ENCODE peak calls at places on chromosomes 11 and 22, in ten cellular contexts. R, Q, Z, M, D, S, F, U, V and P are unnamed samples.

GRCh38 chr11:31822604-31823371 is 11.7 kb upstream of the PAX6 start:
- DNase-seq in R (no peak), Q (no peak), Z (peak), M (no peak), D (no peak), S (no peak), F (no peak), U (no peak), V (no peak), P (no peak)

GRCh38 chr11:94424011-94424410 is 22.8 kb upstream of the GPR83 start:
- DNase-seq in R (no peak), Q (no peak), Z (no peak), M (no peak), D (no peak), S (no peak), F (no peak), U (no peak), V (no peak), P (no peak)

GRCh38 chr11:64094463-64095223 is 58.9 kb downstream of the FLRT1 start:
- DNase-seq in R (no peak), Q (no peak), Z (no peak), M (peak), D (no peak), S (no peak), F (no peak), U (no peak), V (peak), P (peak)

GRCh38 chr11:26079966-26080365 is 252.0 kb upstream of the ANO3 start:
- DNase-seq in R (no peak), Q (no peak), Z (no peak), M (no peak), D (no peak), S (no peak), F (no peak), U (no peak), V (no peak), P (no peak)

GRCh38 chr11:965206-965775 is 39.6 kb downstream of the AP2A2 start:
- DNase-seq in R (peak), Q (no peak), Z (no peak), M (no peak), D (no peak), S (no peak), F (no peak), U (no peak), V (no peak), P (no peak)

GRCh38 chr11:114400222-114400973 is at the start of the genes C11orf71 and RBM7:
- DNase-seq in R (peak), Q (peak), Z (peak), M (peak), D (peak), S (peak), F (peak), U (peak), V (peak), P (peak)

GRCh38 chr11:44985721-44986120 is 35.0 kb upstream of the TP53I11 start:
- DNase-seq in R (no peak), Q (no peak), Z (no peak), M (no peak), D (no peak), S (no peak), F (no peak), U (no peak), V (no peak), P (no peak)

GRCh38 chr11:33703771-33704170 is 3.1 kb upstream of the C11orf91 start:
- DNase-seq in R (no peak), Q (no peak), Z (no peak), M (peak), D (no peak), S (no peak), F (no peak), U (no peak), V (no peak), P (no peak)

GRCh38 chr11:15194671-15195415 is 80.1 kb downstream of the INSC start:
- DNase-seq in R (no peak), Q (no peak), Z (no peak), M (peak), D (no peak), S (no peak), F (no peak), U (no peak), V (no peak), P (no peak)

GRCh38 chr11:69371731-69372588 is 78.0 kb downstream of the MYEOV start:
- DNase-seq in R (no peak), Q (no peak), Z (no peak), M (no peak), D (peak), S (no peak), F (no peak), U (no peak), V (no peak), P (no peak)

GRCh38 chr22:29713156-29713715 is 6.6 kb upstream of the CABP7 start:
- DNase-seq in R (no peak), Q (no peak), Z (peak), M (no peak), D (no peak), S (no peak), F (no peak), U (no peak), V (no peak), P (no peak)

GRCh38 chr22:20247010-20247505 is 21.1 kb downstream of the RTN4R start:
- DNase-seq in R (peak), Q (no peak), Z (no peak), M (peak), D (no peak), S (no peak), F (no peak), U (no peak), V (no peak), P (no peak)

GRCh38 chr11:20020198-20020597 is 140.1 kb downstream of the DBX1 start:
- DNase-seq in R (no peak), Q (no peak), Z (no peak), M (no peak), D (peak), S (no peak), F (no peak), U (no peak), V (no peak), P (no peak)

GRCh38 chr11:130599073-130599654 is 150.7 kb downstream of the ADAMTS15 start:
- DNase-seq in R (no peak), Q (no peak), Z (no peak), M (no peak), D (no peak), S (no peak), F (no peak), U (no peak), V (no peak), P (no peak)

GRCh38 chr11:12979928-12980689 is 29.0 kb upstream of the RASSF10 start:
- DNase-seq in R (no peak), Q (no peak), Z (no peak), M (no peak), D (no peak), S (no peak), F (no peak), U (no peak), V (no peak), P (no peak)

GRCh38 chr22:38350444-38351359 is 33.5 kb upstream of the CSNK1E start:
- DNase-seq in R (no peak), Q (no peak), Z (peak), M (no peak), D (peak), S (no peak), F (no peak), U (no peak), V (no peak), P (no peak)

GRCh38 chr22:50308597-50308935 is 1.1 kb upstream of the PLXNB2 start:
- DNase-seq in R (no peak), Q (no peak), Z (no peak), M (peak), D (no peak), S (no peak), F (no peak), U (no peak), V (peak), P (no peak)

GRCh38 chr22:24333301-24333700 is 62.7 kb downstream of the SPECC1L start:
- DNase-seq in R (no peak), Q (no peak), Z (no peak), M (peak), D (no peak), S (no peak), F (no peak), U (no peak), V (no peak), P (no peak)

GRCh38 chr22:29255064-29255621 is 12.6 kb downstream of the RHBDD3 start:
- DNase-seq in R (no peak), Q (no peak), Z (no peak), M (no peak), D (no peak), S (no peak), F (no peak), U (no peak), V (no peak), P (no peak)

GRCh38 chr11:71396548-71397123 is 51.6 kb downstream of the DHCR7 start:
- DNase-seq in R (no peak), Q (no peak), Z (peak), M (no peak), D (no peak), S (no peak), F (no peak), U (no peak), V (no peak), P (no peak)

GRCh38 chr22:35430897-35431322 is 31.0 kb downstream of the MCM5 start:
- DNase-seq in R (peak), Q (no peak), Z (peak), M (peak), D (peak), S (peak), F (peak), U (peak), V (peak), P (peak)

GRCh38 chr11:17610402-17610894 is 63.4 kb downstream of the OTOG start:
- DNase-seq in R (no peak), Q (no peak), Z (no peak), M (no peak), D (no peak), S (no peak), F (no peak), U (no peak), V (no peak), P (no peak)

GRCh38 chr22:26398741-26399153 is 30.3 kb upstream of the ASPHD2 start:
- DNase-seq in R (peak), Q (no peak), Z (peak), M (peak), D (no peak), S (peak), F (peak), U (peak), V (peak), P (peak)

GRCh38 chr22:19429950-19430889 is 1.3 kb downstream of the HIRA start:
- DNase-seq in R (peak), Q (no peak), Z (no peak), M (peak), D (no peak), S (peak), F (peak), U (no peak), V (no peak), P (no peak)

GRCh38 chr11:6611092-6612007 is 666 bp downstream of the TAF10 start:
- DNase-seq in R (peak), Q (no peak), Z (peak), M (peak), D (no peak), S (peak), F (peak), U (no peak), V (no peak), P (no peak)